ENCODE peak calls at places on chromosomes 4 and X, in four cellular contexts. One of them, this sample, is unnamed.

GRCh38 chr4:55372259-55372658 is 23.5 kb upstream of the TMEM165 start:
- DNase-seq in HS-5: no peak
- DNase-seq in left cardiac atrium: no peak
- DNase-seq in midbrain: no peak
- DNase-seq in this sample: no peak

GRCh38 chr4:175273995-175274753 is 356.0 kb downstream of the ADAM29 start:
- DNase-seq in HS-5: peak; percentile 33
- DNase-seq in left cardiac atrium: no peak
- DNase-seq in midbrain: no peak
- DNase-seq in this sample: no peak

GRCh38 chrX:45758319-45758718 is 557.6 kb upstream of the DIPK2B start:
- DNase-seq in HS-5: no peak
- DNase-seq in left cardiac atrium: peak; percentile 20
- DNase-seq in midbrain: no peak
- DNase-seq in this sample: no peak

GRCh38 chr4:121668368-121669162 is 28.2 kb downstream of the ANXA5 start:
- DNase-seq in HS-5: peak; percentile 96
- DNase-seq in left cardiac atrium: no peak
- DNase-seq in midbrain: no peak
- DNase-seq in this sample: no peak

GRCh38 chrX:28638775-28639174 is 51.5 kb downstream of the IL1RAPL1 start:
- DNase-seq in HS-5: no peak
- DNase-seq in left cardiac atrium: no peak
- DNase-seq in midbrain: no peak
- DNase-seq in this sample: no peak

GRCh38 chr4:142563682-142564291 is 282.3 kb downstream of the INPP4B start:
- DNase-seq in HS-5: no peak
- DNase-seq in left cardiac atrium: no peak
- DNase-seq in midbrain: no peak
- DNase-seq in this sample: no peak

GRCh38 chrX:13834316-13834715 is 17.4 kb upstream of the GPM6B start:
- DNase-seq in HS-5: no peak
- DNase-seq in left cardiac atrium: no peak
- DNase-seq in midbrain: no peak
- DNase-seq in this sample: no peak

GRCh38 chr4:173009129-173009823 is 159.3 kb upstream of the GALNT7 start:
- DNase-seq in HS-5: no peak
- DNase-seq in left cardiac atrium: no peak
- DNase-seq in midbrain: no peak
- DNase-seq in this sample: no peak

GRCh38 chr4:163191999-163192398 is 25.3 kb upstream of the NAF1 start:
- DNase-seq in HS-5: no peak
- DNase-seq in left cardiac atrium: no peak
- DNase-seq in midbrain: no peak
- DNase-seq in this sample: no peak

GRCh38 chr4:3372933-3373465 is 68.8 kb upstream of the HGFAC start:
- DNase-seq in HS-5: no peak
- DNase-seq in left cardiac atrium: peak; percentile 76
- DNase-seq in midbrain: peak; percentile 19
- DNase-seq in this sample: no peak

GRCh38 chr4:138236035-138236434 is 6.1 kb downstream of the SLC7A11 start:
- DNase-seq in HS-5: no peak
- DNase-seq in left cardiac atrium: no peak
- DNase-seq in midbrain: no peak
- DNase-seq in this sample: no peak